ENCODE peak calls at places on chromosomes 11 and 22, in five cellular contexts. One of them, this sample, is unnamed. For H3K4me1 and H3K27me3, the result is how much of the 10 kb centered on the place peaks cover.

GRCh38 chr11:102241026-102241425 is 76.3 kb upstream of the BIRC3 start:
- DNase-seq in HAP-1: no peak
- DNase-seq in PC-9: no peak
- DNase-seq in thyroid gland: no peak
- DNase-seq in hepatocyte: no peak
- DNase-seq in this sample: no peak

GRCh38 chr11:65504671-65505433 is 6.0 kb downstream of the MALAT1 start:
- DNase-seq in HAP-1: no peak
- DNase-seq in PC-9: no peak
- DNase-seq in thyroid gland: no peak
- DNase-seq in hepatocyte: no peak
- DNase-seq in this sample: peak

GRCh38 chr11:1484061-1484671 is 2.4 kb downstream of the MOB2 start:
- DNase-seq in HAP-1: no peak
- DNase-seq in PC-9: no peak
- DNase-seq in thyroid gland: no peak
- DNase-seq in hepatocyte: no peak
- DNase-seq in this sample: no peak

GRCh38 chr11:48006301-48006992 is 26.1 kb downstream of the PTPRJ start:
- DNase-seq in HAP-1: no peak
- DNase-seq in PC-9: peak
- DNase-seq in thyroid gland: peak
- DNase-seq in hepatocyte: no peak
- DNase-seq in this sample: no peak

GRCh38 chr22:27632451-27633295 is 168.9 kb downstream of the MN1 start:
- DNase-seq in HAP-1: no peak
- DNase-seq in PC-9: no peak
- DNase-seq in thyroid gland: peak
- DNase-seq in hepatocyte: peak
- DNase-seq in this sample: no peak

GRCh38 chr11:73322111-73322985 is 14.3 kb downstream of the ARHGEF17 start:
- DNase-seq in HAP-1: no peak
- DNase-seq in PC-9: no peak
- DNase-seq in thyroid gland: no peak
- DNase-seq in hepatocyte: no peak
- DNase-seq in this sample: no peak

GRCh38 chr22:35548762-35549106 is 8.1 kb downstream of the RASD2 start:
- DNase-seq in HAP-1: no peak
- DNase-seq in PC-9: no peak
- DNase-seq in thyroid gland: no peak
- DNase-seq in hepatocyte: no peak
- DNase-seq in this sample: no peak

GRCh38 chr22:42283288-42284229 is 13.1 kb upstream of the TCF20 start:
- DNase-seq in HAP-1: no peak
- DNase-seq in PC-9: no peak
- DNase-seq in thyroid gland: no peak
- DNase-seq in hepatocyte: peak
- DNase-seq in this sample: no peak

GRCh38 chr22:46108564-46109473 is 41.5 kb upstream of the PPARA start:
- DNase-seq in HAP-1: peak
- DNase-seq in PC-9: no peak
- DNase-seq in thyroid gland: peak
- DNase-seq in hepatocyte: peak
- DNase-seq in this sample: no peak

DNA sequence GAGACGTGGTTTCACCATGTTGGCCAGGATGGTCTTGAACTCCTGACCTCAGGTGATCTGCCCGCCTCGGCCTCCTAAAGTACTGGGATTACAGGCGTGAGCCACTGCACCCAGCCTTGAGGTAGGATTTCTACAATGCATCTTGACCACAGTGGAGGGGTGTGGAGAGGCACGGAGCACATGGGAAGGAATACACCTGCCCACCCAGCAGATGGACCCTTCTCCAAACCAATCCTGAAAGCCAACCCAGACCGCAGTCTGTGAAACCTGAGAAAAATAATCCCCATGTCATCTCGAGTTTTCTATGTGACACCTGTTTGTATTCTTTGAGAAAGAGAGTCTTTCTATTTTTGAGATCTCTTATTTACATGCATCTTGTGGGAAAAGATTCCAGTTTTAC is 32.5 kb downstream of the LGR4 start:
- DNase-seq in HAP-1: no peak
- DNase-seq in PC-9: no peak
- DNase-seq in thyroid gland: no peak
- DNase-seq in hepatocyte: no peak
- DNase-seq in this sample: no peak
- H3K4me1 ChIP-seq in HAP-1: under half
- H3K4me1 ChIP-seq in PC-9: under half
- H3K4me1 ChIP-seq in thyroid gland: under half
- H3K4me1 ChIP-seq in hepatocyte: under half
- H3K4me1 ChIP-seq in this sample: under half

DNA sequence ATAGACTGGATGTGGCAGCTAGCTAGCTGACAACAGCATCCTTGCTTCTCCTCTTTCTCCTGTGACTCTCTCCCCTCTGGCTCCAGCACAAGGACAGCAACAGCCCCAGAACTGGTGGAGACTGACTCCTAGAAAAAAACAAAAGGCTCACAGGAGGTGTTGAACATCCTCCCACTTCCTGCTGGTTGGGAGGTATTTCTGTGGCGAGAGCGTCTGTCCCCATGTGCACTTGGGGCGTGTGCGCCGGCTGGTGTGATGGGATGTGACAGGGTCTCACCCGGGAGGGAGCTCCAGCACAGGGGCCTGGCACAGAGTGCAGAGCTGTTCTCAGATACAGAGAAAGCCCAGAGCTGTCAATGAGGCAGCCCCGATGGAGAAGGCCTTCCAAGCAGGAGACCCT is 107.2 kb upstream of the E2F8 start:
- DNase-seq in HAP-1: no peak
- DNase-seq in PC-9: no peak
- DNase-seq in thyroid gland: peak
- DNase-seq in hepatocyte: no peak
- DNase-seq in this sample: no peak
- H3K27me3 ChIP-seq in HAP-1: half or more
- H3K27me3 ChIP-seq in PC-9: under half
- H3K27me3 ChIP-seq in thyroid gland: under half
- H3K27me3 ChIP-seq in hepatocyte: half or more
- H3K27me3 ChIP-seq in this sample: half or more

GRCh38 chr11:128884703-128885338 is 6.3 kb upstream of the KCNJ5 start:
- DNase-seq in HAP-1: peak
- DNase-seq in PC-9: peak
- DNase-seq in thyroid gland: peak
- DNase-seq in hepatocyte: peak
- DNase-seq in this sample: no peak
- H3K4me1 ChIP-seq in HAP-1: under half
- H3K4me1 ChIP-seq in PC-9: under half
- H3K4me1 ChIP-seq in thyroid gland: under half
- H3K4me1 ChIP-seq in hepatocyte: under half
- H3K4me1 ChIP-seq in this sample: under half

DNA sequence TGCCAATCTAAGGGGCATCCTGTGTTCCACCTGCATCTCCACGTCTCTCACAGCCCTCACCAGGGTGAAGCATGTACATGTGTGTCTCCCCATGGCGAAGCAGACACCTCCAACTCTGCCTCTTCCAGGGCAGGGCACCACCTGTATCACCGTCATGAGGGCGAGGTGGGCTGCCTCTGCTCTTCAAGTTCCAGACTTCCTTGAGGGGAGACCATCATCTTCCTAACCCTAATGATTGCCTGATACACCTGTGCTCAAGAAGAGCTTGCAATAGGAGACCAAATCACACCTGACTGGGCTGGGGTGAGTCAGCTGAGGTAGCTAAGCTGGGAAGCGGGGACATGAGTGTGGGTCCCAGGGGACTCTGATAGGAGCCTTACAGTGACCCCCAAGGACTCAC is 43.7 kb downstream of the GAB4 start:
- DNase-seq in HAP-1: no peak
- DNase-seq in PC-9: no peak
- DNase-seq in thyroid gland: no peak
- DNase-seq in hepatocyte: no peak
- DNase-seq in this sample: no peak
- H3K27me3 ChIP-seq in HAP-1: under half
- H3K27me3 ChIP-seq in PC-9: under half
- H3K27me3 ChIP-seq in thyroid gland: under half
- H3K27me3 ChIP-seq in hepatocyte: under half
- H3K27me3 ChIP-seq in this sample: under half

DNA sequence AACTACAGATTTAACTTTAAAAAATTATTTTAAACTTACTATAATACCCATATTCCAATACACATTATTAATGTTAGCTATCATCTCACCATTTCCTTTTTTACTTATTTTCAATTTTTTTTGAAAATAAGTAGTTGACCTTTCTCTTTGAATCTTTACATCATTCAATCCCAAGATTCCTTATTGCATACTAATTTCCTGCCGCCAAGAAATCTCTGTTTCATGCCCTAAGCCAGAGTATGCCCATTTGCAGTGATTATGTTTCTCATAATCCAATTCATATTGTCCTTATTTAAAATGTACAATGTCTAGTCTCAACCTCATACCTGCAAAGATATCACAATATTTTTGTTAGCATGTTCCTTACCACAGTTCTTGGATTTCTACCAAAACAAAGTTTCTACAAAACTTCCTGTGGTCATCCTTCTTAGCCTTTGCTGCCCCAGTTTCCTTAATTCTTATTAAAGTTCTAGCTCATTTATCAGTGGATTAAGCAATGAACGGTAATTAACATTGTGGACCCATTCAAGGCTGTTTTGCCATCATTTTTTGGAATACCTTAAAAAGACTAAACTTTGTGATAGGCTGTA is 75.3 kb downstream of the CD44 start:
- DNase-seq in HAP-1: no peak
- DNase-seq in PC-9: no peak
- DNase-seq in thyroid gland: no peak
- DNase-seq in hepatocyte: no peak
- DNase-seq in this sample: no peak
- H3K4me1 ChIP-seq in HAP-1: under half
- H3K4me1 ChIP-seq in PC-9: half or more
- H3K4me1 ChIP-seq in thyroid gland: under half
- H3K4me1 ChIP-seq in hepatocyte: under half
- H3K4me1 ChIP-seq in this sample: under half